ENCODE peak calls at places on chromosomes 7 and 10, in five cellular contexts. K, Q, C, W and Z are unnamed samples.

GRCh38 chr7:2807846-2808772 is 36.0 kb downstream of the GNA12 start:
- DNase-seq in K (no peak), Q (no peak), C (no peak), W (no peak), Z (no peak)

GRCh38 chr7:148916186-148916585 is 32.1 kb upstream of the EZH2 start:
- DNase-seq in K (no peak), Q (no peak), C (no peak), W (no peak), Z (no peak)

GRCh38 chr10:102434251-102434913 is 2.0 kb upstream of the CUEDC2 start:
- DNase-seq in K (no peak), Q (peak; percentile 76), C (no peak), W (no peak), Z (no peak)

GRCh38 chr10:22316286-22317120 is at the start of gene COMMD3:
- DNase-seq in K (peak; percentile 89), Q (peak; percentile 95), C (peak; percentile 87), W (peak; percentile 95), Z (peak; percentile 72)

GRCh38 chr7:81161459-81162075 is 242.7 kb upstream of the SEMA3C start:
- DNase-seq in K (peak; percentile 98), Q (no peak), C (peak; percentile 85), W (no peak), Z (no peak)

GRCh38 chr7:142375710-142376313 is 118.0 kb upstream of the PRSS58 start:
- DNase-seq in K (peak; percentile 31), Q (peak; percentile 90), C (no peak), W (no peak), Z (no peak)

GRCh38 chr7:134691820-134692705 is 45.4 kb downstream of the BPGM start:
- DNase-seq in K (no peak), Q (peak; percentile 74), C (no peak), W (no peak), Z (no peak)

GRCh38 chr10:79250259-79250658 is 97.0 kb upstream of the PPIF start:
- DNase-seq in K (no peak), Q (no peak), C (no peak), W (no peak), Z (no peak)

GRCh38 chr7:73704640-73705550 is 14.6 kb downstream of the STX1A start:
- DNase-seq in K (no peak), Q (no peak), C (peak; percentile 99), W (no peak), Z (no peak)

GRCh38 chr10:58662314-58662713 is 149.6 kb downstream of the BICC1 start:
- DNase-seq in K (no peak), Q (no peak), C (peak; percentile 88), W (no peak), Z (no peak)

GRCh38 chr7:87206361-87206760 is 13.2 kb downstream of the TMEM243 start:
- DNase-seq in K (no peak), Q (no peak), C (no peak), W (no peak), Z (no peak)

GRCh38 chr10:126463306-126463705 is 75.0 kb upstream of the ADAM12 start:
- DNase-seq in K (no peak), Q (no peak), C (no peak), W (no peak), Z (no peak)

GRCh38 chr10:89963446-89964102 is 262.2 kb downstream of the KIF20B start:
- DNase-seq in K (no peak), Q (no peak), C (no peak), W (no peak), Z (no peak)

GRCh38 chr7:122595885-122596284 is 103.0 kb downstream of the RNF133 start:
- DNase-seq in K (no peak), Q (no peak), C (no peak), W (no peak), Z (no peak)

GRCh38 chr10:76436367-76436766 is 1004.9 kb downstream of the LRMDA start:
- DNase-seq in K (no peak), Q (no peak), C (no peak), W (no peak), Z (no peak)

GRCh38 chr10:102775201-102775972 is 31.6 kb downstream of the WBP1L start:
- DNase-seq in K (peak; percentile 47), Q (peak; percentile 79), C (no peak), W (no peak), Z (no peak)

GRCh38 chr10:36765777-36766176 is 359.6 kb upstream of the ANKRD30A start:
- DNase-seq in K (no peak), Q (no peak), C (no peak), W (no peak), Z (no peak)

GRCh38 chr10:63217120-63217605 is 84.0 kb downstream of the NRBF2 start:
- DNase-seq in K (peak; percentile 60), Q (no peak), C (peak; percentile 61), W (no peak), Z (no peak)

GRCh38 chr10:3702569-3702968 is 82.4 kb downstream of the KLF6 start:
- DNase-seq in K (no peak), Q (no peak), C (no peak), W (no peak), Z (no peak)

GRCh38 chr7:143288836-143289235 is 685 bp downstream of the CASP2 start:
- DNase-seq in K (peak; percentile 32), Q (no peak), C (no peak), W (no peak), Z (no peak)

GRCh38 chr7:95330194-95331003 is 6.1 kb upstream of the PON1 start:
- DNase-seq in K (peak; percentile 91), Q (no peak), C (no peak), W (no peak), Z (no peak)

GRCh38 chr7:36810476-36810875 is 86.2 kb upstream of the AOAH start:
- DNase-seq in K (no peak), Q (no peak), C (no peak), W (no peak), Z (no peak)

GRCh38 chr10:110225441-110225755 is 18.0 kb downstream of the MXI1 start:
- DNase-seq in K (no peak), Q (no peak), C (no peak), W (no peak), Z (no peak)

GRCh38 chr7:40717242-40717641 is 582.4 kb downstream of the SUGCT start:
- DNase-seq in K (peak; percentile 96), Q (peak; percentile 79), C (peak; percentile 85), W (peak; percentile 84), Z (no peak)

GRCh38 chr7:80135306-80136104 is 874 bp downstream of the GNAI1 start:
- DNase-seq in K (peak; percentile 66), Q (no peak), C (peak; percentile 25), W (peak; percentile 78), Z (no peak)

GRCh38 chr7:30001953-30002352 is 12.4 kb upstream of the SCRN1 start:
- DNase-seq in K (peak; percentile 22), Q (no peak), C (no peak), W (no peak), Z (no peak)

GRCh38 chr7:46321556-46322205 is 400.6 kb upstream of the IGFBP3 start:
- DNase-seq in K (no peak), Q (no peak), C (peak; percentile 31), W (no peak), Z (no peak)

GRCh38 chr10:45495438-45496152 is 121.6 kb downstream of the ALOX5 start:
- DNase-seq in K (peak; percentile 4), Q (no peak), C (peak; percentile 33), W (no peak), Z (no peak)

GRCh38 chr7:113831509-113831908 is 87.3 kb downstream of the PPP1R3A start:
- DNase-seq in K (no peak), Q (no peak), C (peak; percentile 17), W (no peak), Z (no peak)

GRCh38 chr7:12358694-12359093 is 45.0 kb downstream of the VWDE start:
- DNase-seq in K (no peak), Q (no peak), C (no peak), W (no peak), Z (no peak)

GRCh38 chr10:99004738-99005137 is 230.9 kb downstream of the HPSE2 start:
- DNase-seq in K (no peak), Q (no peak), C (no peak), W (no peak), Z (no peak)

GRCh38 chr10:114604357-114605129 is 53.5 kb downstream of the ABLIM1 start:
- DNase-seq in K (no peak), Q (no peak), C (peak; percentile 15), W (no peak), Z (no peak)

GRCh38 chr7:101277155-101277554 is 32.3 kb upstream of the FIS1 start:
- DNase-seq in K (no peak), Q (no peak), C (no peak), W (no peak), Z (no peak)

DNA sequence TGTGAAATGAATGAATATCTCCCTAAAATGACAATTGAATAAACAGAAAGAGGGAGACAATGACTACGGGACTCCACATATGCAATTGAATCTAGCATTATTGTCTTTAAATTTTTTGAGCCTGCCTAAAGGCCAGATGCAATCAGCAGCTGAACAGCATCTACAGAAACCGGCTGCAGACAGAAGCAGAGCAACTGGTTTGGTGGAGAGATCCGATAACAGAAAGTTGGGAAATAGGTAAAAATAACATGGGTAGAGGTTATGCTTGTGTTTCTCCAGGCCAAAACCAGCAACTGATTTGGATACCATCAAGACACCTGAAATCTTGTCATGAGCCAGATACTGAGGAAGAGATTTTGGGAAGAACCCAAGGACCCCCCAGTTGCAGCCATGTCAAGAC is 146.6 kb downstream of the ZNF33B start:
- DNase-seq in K (no peak), Q (no peak), C (no peak), W (no peak), Z (no peak)
- H3K9me3 ChIP-seq in K (no peaks in the 10 kb centered on the region), Q (no peaks in the 10 kb centered on the region), C (no peaks in the 10 kb centered on the region), W (peaks cover 1% of the 10 kb centered on the region), Z (no peaks in the 10 kb centered on the region)

GRCh38 chr7:125934539-125934938 is 1004.9 kb upstream of the POT1 start:
- DNase-seq in K (peak; percentile 53), Q (no peak), C (no peak), W (no peak), Z (no peak)
- H3K9me3 ChIP-seq in K (no peaks in the 10 kb centered on the region), Q (no peaks in the 10 kb centered on the region), C (no peaks in the 10 kb centered on the region), W (no peaks in the 10 kb centered on the region), Z (no peaks in the 10 kb centered on the region)

GRCh38 chr10:1412531-1413189 is 324.7 kb downstream of the ADARB2 start:
- DNase-seq in K (no peak), Q (no peak), C (no peak), W (no peak), Z (no peak)
- H3K9me3 ChIP-seq in K (no peaks in the 10 kb centered on the region), Q (no peaks in the 10 kb centered on the region), C (no peaks in the 10 kb centered on the region), W (no peaks in the 10 kb centered on the region), Z (no peaks in the 10 kb centered on the region)

GRCh38 chr7:63040966-63041610 is 957.6 kb upstream of the ZNF722 start:
- DNase-seq in K (no peak), Q (no peak), C (no peak), W (no peak), Z (no peak)

GRCh38 chr7:63039882-63040281 is 958.8 kb upstream of the ZNF722 start:
- DNase-seq in K (no peak), Q (no peak), C (no peak), W (no peak), Z (no peak)

GRCh38 chr7:63040336-63040735 is 958.3 kb upstream of the ZNF722 start:
- DNase-seq in K (no peak), Q (no peak), C (no peak), W (no peak), Z (no peak)

GRCh38 chr7:63038987-63039386 is 959.7 kb upstream of the ZNF722 start:
- DNase-seq in K (no peak), Q (no peak), C (no peak), W (no peak), Z (no peak)

GRCh38 chr7:63037242-63037641 is 961.4 kb upstream of the ZNF722 start:
- DNase-seq in K (no peak), Q (no peak), C (no peak), W (no peak), Z (no peak)
- H3K9me3 ChIP-seq in K (no peaks in the 10 kb centered on the region), Q (no peaks in the 10 kb centered on the region), C (peaks cover 10% of the 10 kb centered on the region), W (peaks cover 40% of the 10 kb centered on the region), Z (peaks cover 2% of the 10 kb centered on the region)

GRCh38 chr7:157688439-157689268 is 351.9 kb downstream of the DNAJB6 start:
- DNase-seq in K (no peak), Q (peak; percentile 49), C (no peak), W (peak; percentile 72), Z (no peak)
- H3K9me3 ChIP-seq in K (no peaks in the 10 kb centered on the region), Q (no peaks in the 10 kb centered on the region), C (no peaks in the 10 kb centered on the region), W (no peaks in the 10 kb centered on the region), Z (no peaks in the 10 kb centered on the region)